ENCODE peak calls at places on chromosomes 6 and 20, in five cellular contexts. V, B, A, T and R are unnamed samples.
A peak's percentile ranks its signal among the peaks of the same experiment; 100 is the strongest.

GRCh38 chr6:170029416-170030283 is 261.2 kb downstream of the DLL1 start:
- DNase-seq in V (peak; percentile 52), B (no peak), A (no peak), T (no peak), R (no peak)

GRCh38 chr20:3739054-3739925 is 6.8 kb downstream of the HSPA12B start:
- DNase-seq in V (no peak), B (no peak), A (no peak), T (no peak), R (no peak)

GRCh38 chr20:34300809-34301586 is 2.2 kb downstream of the AHCY start:
- DNase-seq in V (no peak), B (no peak), A (no peak), T (no peak), R (peak; percentile 16)

GRCh38 chr20:48456361-48457184 is 371.2 kb downstream of the PREX1 start:
- DNase-seq in V (no peak), B (no peak), A (no peak), T (no peak), R (no peak)

GRCh38 chr6:193773-194310 is 98.4 kb upstream of the DUSP22 start:
- DNase-seq in V (no peak), B (no peak), A (no peak), T (no peak), R (no peak)

GRCh38 chr6:49305010-49305409 is 158.0 kb downstream of the MMUT start:
- DNase-seq in V (no peak), B (no peak), A (no peak), T (no peak), R (no peak)

GRCh38 chr6:30450908-30451818 is 38.1 kb upstream of the HLA-E start:
- DNase-seq in V (no peak), B (peak; percentile 70), A (no peak), T (no peak), R (no peak)

GRCh38 chr6:108714774-108715414 is 133.3 kb upstream of the ARMC2 start:
- DNase-seq in V (no peak), B (peak; percentile 20), A (no peak), T (no peak), R (no peak)

GRCh38 chr20:62788607-62789006 is 7.7 kb upstream of the MRGBP start:
- DNase-seq in V (no peak), B (no peak), A (no peak), T (no peak), R (no peak)

GRCh38 chr20:11375966-11376365 is 541.7 kb upstream of the BTBD3 start:
- DNase-seq in V (no peak), B (no peak), A (no peak), T (no peak), R (no peak)

GRCh38 chr6:146381486-146381885 is 162.1 kb upstream of the RAB32 start:
- DNase-seq in V (no peak), B (no peak), A (no peak), T (no peak), R (no peak)
- TF ChIP-seq CTCF in V (peak; percentile 45), B (peak; percentile 36), A (no peak), T (no peak), R (no peak)

DNA sequence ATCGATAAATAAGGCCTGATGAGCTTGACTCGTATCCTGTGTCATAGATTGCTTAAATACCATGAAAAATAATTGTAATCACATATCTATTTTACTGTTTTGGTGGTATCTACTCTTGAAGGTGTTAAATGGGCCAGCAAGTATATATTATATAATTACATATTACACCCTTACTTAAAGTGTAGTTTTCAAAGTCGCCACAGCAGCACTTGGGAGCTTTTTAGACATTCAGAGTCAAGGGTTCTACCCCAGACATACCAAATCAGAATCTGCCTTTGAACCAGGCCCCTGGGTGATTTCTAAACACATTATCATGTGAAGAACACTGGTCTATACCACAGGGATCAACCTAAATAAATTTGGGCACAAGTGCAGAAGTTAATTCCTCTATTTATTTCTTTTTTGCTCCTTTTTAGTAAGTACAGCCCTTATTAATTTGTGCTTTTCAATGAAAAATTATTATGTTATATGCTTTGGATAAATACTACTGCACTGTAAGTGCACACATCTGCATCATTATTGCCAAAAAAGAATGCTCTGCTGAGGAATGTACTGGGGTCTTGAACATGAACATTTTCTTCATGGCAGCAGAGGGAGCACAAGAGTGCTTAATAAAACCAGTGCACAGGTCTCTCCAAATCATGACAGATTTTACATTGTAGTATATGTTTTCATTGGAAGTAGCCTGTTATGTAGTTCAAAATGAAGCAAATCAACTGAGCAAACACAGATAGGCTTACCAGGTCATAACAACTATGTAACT is 3.1 kb upstream of the ATXN1 start:
- DNase-seq in V (no peak), B (peak; percentile 70), A (no peak), T (no peak), R (no peak)
- TF ChIP-seq CTCF in V (peak; percentile 68), B (peak; percentile 68), A (peak; percentile 15), T (peak; percentile 44), R (no peak)

GRCh38 chr6:10586302-10586701 is 65.2 kb downstream of the GCNT2 start:
- DNase-seq in V (no peak), B (no peak), A (no peak), T (no peak), R (no peak)
- TF ChIP-seq CTCF in V (no peak), B (no peak), A (no peak), T (no peak), R (no peak)

GRCh38 chr20:46348231-46348803 is 40.0 kb upstream of the CDH22 start:
- DNase-seq in V (no peak), B (peak; percentile 33), A (no peak), T (no peak), R (no peak)
- TF ChIP-seq CTCF in V (no peak), B (peak; percentile 44), A (no peak), T (no peak), R (no peak)